ENCODE peak calls at places on chromosomes 16 and 17, in four cellular contexts. One of them, this sample, is unnamed. For H3K27me3 and H3K4me1, the result is how much of the 10 kb centered on the place peaks cover.

GRCh38 chr16:11715246-11715947 is 27.3 kb downstream of the TXNDC11 start:
- DNase-seq in ascending aorta: no peak
- DNase-seq in lower lobe of right lung: no peak
- DNase-seq in tibial artery: no peak
- DNase-seq in this sample: no peak

GRCh38 chr16:8644513-8645140 is 23.1 kb downstream of the METTL22 start:
- DNase-seq in tibial artery: no peak
- DNase-seq in ascending aorta: no peak
- DNase-seq in lower lobe of right lung: peak
- DNase-seq in this sample: no peak

GRCh38 chr17:54007855-54008254 is 185.1 kb downstream of the KIF2B start:
- DNase-seq in tibial artery: no peak
- DNase-seq in ascending aorta: no peak
- DNase-seq in lower lobe of right lung: no peak
- DNase-seq in this sample: no peak

GRCh38 chr17:4304417-4305027 is 40.7 kb upstream of the ANKFY1 start:
- DNase-seq in tibial artery: no peak
- DNase-seq in ascending aorta: no peak
- DNase-seq in lower lobe of right lung: no peak
- DNase-seq in this sample: no peak

GRCh38 chr17:75676461-75676860 is 9.3 kb downstream of the SAP30BP start:
- DNase-seq in lower lobe of right lung: no peak
- DNase-seq in ascending aorta: no peak
- DNase-seq in tibial artery: no peak
- DNase-seq in this sample: no peak

GRCh38 chr16:50102046-50102756 is 36.4 kb downstream of the HEATR3 start:
- DNase-seq in lower lobe of right lung: no peak
- DNase-seq in tibial artery: no peak
- DNase-seq in ascending aorta: no peak
- DNase-seq in this sample: no peak

GRCh38 chr17:61662771-61663170 is 71.8 kb upstream of the NACA2 start:
- DNase-seq in lower lobe of right lung: no peak
- DNase-seq in ascending aorta: no peak
- DNase-seq in tibial artery: no peak
- DNase-seq in this sample: no peak

GRCh38 chr17:72185571-72185970 is 64.8 kb downstream of the SOX9 start:
- DNase-seq in lower lobe of right lung: no peak
- DNase-seq in ascending aorta: no peak
- DNase-seq in tibial artery: no peak
- DNase-seq in this sample: no peak

GRCh38 chr16:84421938-84422220 is 53.5 kb downstream of the ATP2C2 start:
- DNase-seq in ascending aorta: no peak
- DNase-seq in tibial artery: no peak
- DNase-seq in lower lobe of right lung: no peak
- DNase-seq in this sample: no peak

GRCh38 chr17:63295839-63296590 is 150.1 kb downstream of the CYB561 start:
- DNase-seq in lower lobe of right lung: no peak
- DNase-seq in tibial artery: no peak
- DNase-seq in ascending aorta: no peak
- DNase-seq in this sample: no peak

GRCh38 chr17:46774108-46774737 is 44.3 kb downstream of the WNT3 start:
- DNase-seq in ascending aorta: no peak
- DNase-seq in tibial artery: peak
- DNase-seq in lower lobe of right lung: peak
- DNase-seq in this sample: no peak

GRCh38 chr17:81354944-81355327 is 40.3 kb upstream of the BAHCC1 start:
- DNase-seq in ascending aorta: no peak
- DNase-seq in tibial artery: no peak
- DNase-seq in lower lobe of right lung: no peak
- DNase-seq in this sample: no peak

GRCh38 chr16:87592018-87592712 is 10.1 kb upstream of the JPH3 start:
- DNase-seq in ascending aorta: no peak
- DNase-seq in lower lobe of right lung: no peak
- DNase-seq in tibial artery: no peak
- DNase-seq in this sample: no peak

GRCh38 chr17:3965123-3965800 is 1.0 kb upstream of the ATP2A3 start:
- DNase-seq in ascending aorta: peak
- DNase-seq in tibial artery: peak
- DNase-seq in lower lobe of right lung: peak
- DNase-seq in this sample: no peak

GRCh38 chr17:59000022-59000421 is 106.7 kb downstream of the TRIM37 start:
- DNase-seq in tibial artery: no peak
- DNase-seq in ascending aorta: no peak
- DNase-seq in lower lobe of right lung: no peak
- DNase-seq in this sample: no peak
- H3K27me3 ChIP-seq in tibial artery: under half
- H3K27me3 ChIP-seq in ascending aorta: under half
- H3K27me3 ChIP-seq in lower lobe of right lung: under half
- H3K27me3 ChIP-seq in this sample: under half

GRCh38 chr16:57131351-57131970 is 39.1 kb downstream of the CPNE2 start:
- DNase-seq in ascending aorta: no peak
- DNase-seq in lower lobe of right lung: no peak
- DNase-seq in tibial artery: no peak
- DNase-seq in this sample: no peak

GRCh38 chr16:57130950-57131321 is 38.6 kb downstream of the CPNE2 start:
- DNase-seq in ascending aorta: no peak
- DNase-seq in lower lobe of right lung: no peak
- DNase-seq in tibial artery: no peak
- DNase-seq in this sample: no peak

GRCh38 chr16:57133101-57133500 is 40.7 kb downstream of the CPNE2 start:
- DNase-seq in ascending aorta: no peak
- DNase-seq in tibial artery: no peak
- DNase-seq in lower lobe of right lung: no peak
- DNase-seq in this sample: no peak

GRCh38 chr16:57133911-57134310 is 41.5 kb downstream of the CPNE2 start:
- DNase-seq in ascending aorta: no peak
- DNase-seq in tibial artery: no peak
- DNase-seq in lower lobe of right lung: no peak
- DNase-seq in this sample: no peak

GRCh38 chr16:57132470-57132869 is 40.1 kb downstream of the CPNE2 start:
- DNase-seq in ascending aorta: no peak
- DNase-seq in tibial artery: no peak
- DNase-seq in lower lobe of right lung: no peak
- DNase-seq in this sample: no peak
- H3K4me1 ChIP-seq in ascending aorta: under half
- H3K4me1 ChIP-seq in tibial artery: under half
- H3K4me1 ChIP-seq in lower lobe of right lung: under half
- H3K4me1 ChIP-seq in this sample: under half

GRCh38 chr17:65941500-65941899 is 250.4 kb downstream of the CEP112 start:
- DNase-seq in ascending aorta: no peak
- DNase-seq in tibial artery: no peak
- DNase-seq in lower lobe of right lung: no peak
- DNase-seq in this sample: no peak
- TF ChIP-seq CTCF in ascending aorta: no peak
- TF ChIP-seq CTCF in tibial artery: no peak
- TF ChIP-seq CTCF in lower lobe of right lung: no peak
- TF ChIP-seq CTCF in this sample: no peak

DNA sequence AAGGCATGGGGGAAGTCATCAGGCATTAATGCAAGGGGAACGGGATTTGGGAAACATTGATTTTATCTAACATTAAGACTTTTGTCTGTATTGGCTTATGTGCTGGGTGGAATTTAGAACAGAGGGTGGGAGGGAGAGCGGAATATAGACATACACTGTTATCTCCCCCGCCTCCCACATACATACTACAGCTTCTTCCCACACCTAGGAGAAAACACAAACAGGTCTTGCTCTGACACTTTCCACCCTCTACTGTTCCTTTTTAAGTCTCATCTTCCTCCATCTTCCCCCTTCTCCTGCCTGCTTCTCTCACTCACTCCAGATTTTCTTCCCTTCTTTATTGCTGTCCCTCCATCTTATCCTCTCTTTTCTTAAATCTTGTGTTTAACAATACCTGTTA is 425 bp downstream of the OR4D1 start:
- DNase-seq in tibial artery: no peak
- DNase-seq in lower lobe of right lung: no peak
- DNase-seq in ascending aorta: no peak
- DNase-seq in this sample: no peak
- H3K27me3 ChIP-seq in tibial artery: under half
- H3K27me3 ChIP-seq in lower lobe of right lung: under half
- H3K27me3 ChIP-seq in ascending aorta: under half
- H3K27me3 ChIP-seq in this sample: half or more

GRCh38 chr17:49727353-49727752 is 19.6 kb upstream of the SLC35B1 start:
- DNase-seq in lower lobe of right lung: no peak
- DNase-seq in ascending aorta: no peak
- DNase-seq in tibial artery: no peak
- DNase-seq in this sample: no peak

GRCh38 chr17:49730787-49731441 is 23.1 kb upstream of the SLC35B1 start:
- DNase-seq in tibial artery: no peak
- DNase-seq in ascending aorta: no peak
- DNase-seq in lower lobe of right lung: no peak
- DNase-seq in this sample: no peak

GRCh38 chr17:49730078-49730786 is 22.5 kb upstream of the SLC35B1 start:
- DNase-seq in lower lobe of right lung: peak
- DNase-seq in ascending aorta: peak
- DNase-seq in tibial artery: peak
- DNase-seq in this sample: no peak

GRCh38 chr17:49729074-49729473 is 21.3 kb upstream of the SLC35B1 start:
- DNase-seq in tibial artery: peak
- DNase-seq in lower lobe of right lung: no peak
- DNase-seq in ascending aorta: no peak
- DNase-seq in this sample: no peak

DNA sequence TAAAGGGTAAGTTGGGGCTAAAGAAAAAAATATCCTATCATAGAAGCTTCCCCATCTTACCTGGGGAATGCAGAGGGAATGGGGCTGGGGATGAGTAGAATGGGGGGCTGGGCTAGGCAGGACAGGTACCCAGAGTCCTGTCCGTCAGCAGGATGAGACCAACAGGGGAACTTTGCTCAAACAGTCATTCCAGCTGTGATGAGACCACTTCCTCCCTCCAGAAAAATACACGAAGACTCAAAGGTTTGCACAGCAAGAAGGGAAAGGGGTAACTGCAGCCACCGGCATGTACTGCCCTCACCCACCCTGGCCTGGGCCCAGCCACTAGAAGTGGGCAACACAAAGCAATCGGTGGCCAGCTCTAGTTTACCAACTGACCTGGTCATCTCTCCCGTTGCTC is 20.7 kb upstream of the SLC35B1 start:
- DNase-seq in lower lobe of right lung: no peak
- DNase-seq in tibial artery: no peak
- DNase-seq in ascending aorta: no peak
- DNase-seq in this sample: no peak
- H3K4me1 ChIP-seq in lower lobe of right lung: under half
- H3K4me1 ChIP-seq in tibial artery: under half
- H3K4me1 ChIP-seq in ascending aorta: under half
- H3K4me1 ChIP-seq in this sample: under half

GRCh38 chr16:13845232-13845631 is 74.7 kb upstream of the ERCC4 start:
- DNase-seq in tibial artery: no peak
- DNase-seq in ascending aorta: no peak
- DNase-seq in lower lobe of right lung: no peak
- DNase-seq in this sample: no peak

GRCh38 chr16:13852827-13853226 is 67.1 kb upstream of the ERCC4 start:
- DNase-seq in ascending aorta: no peak
- DNase-seq in lower lobe of right lung: no peak
- DNase-seq in tibial artery: no peak
- DNase-seq in this sample: no peak

DNA sequence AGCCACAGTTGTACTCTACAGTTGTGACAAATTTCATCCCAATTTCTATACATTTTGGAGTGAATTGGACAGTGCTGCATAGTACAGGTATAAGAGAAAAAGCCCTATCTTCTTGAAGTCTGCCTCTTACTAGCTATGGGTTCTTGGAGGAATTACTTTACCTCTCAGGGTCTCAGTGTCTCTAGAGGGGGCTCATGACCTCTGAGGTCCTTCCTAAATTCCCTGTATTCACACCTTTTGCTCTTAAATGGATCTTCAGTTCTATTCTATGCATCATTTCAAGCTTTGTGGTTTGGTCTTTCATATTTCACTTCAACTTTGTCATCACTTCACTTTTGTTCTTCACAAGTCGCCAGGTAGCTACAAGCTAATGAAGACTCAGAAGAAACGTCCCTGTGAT is 71.2 kb upstream of the ERCC4 start:
- DNase-seq in tibial artery: no peak
- DNase-seq in ascending aorta: no peak
- DNase-seq in lower lobe of right lung: no peak
- DNase-seq in this sample: no peak
- TF ChIP-seq CTCF in tibial artery: no peak
- TF ChIP-seq CTCF in ascending aorta: no peak
- TF ChIP-seq CTCF in lower lobe of right lung: no peak
- TF ChIP-seq CTCF in this sample: no peak